ENCODE peak calls at places on chromosomes 3 and 15, in five cellular contexts. F, Y, R, Q and V are unnamed samples.

GRCh38 chr3:10263549-10264363 is 15.5 kb downstream of the TATDN2 start:
- DNase-seq in F (peak; percentile 92), Y (peak; percentile 58), R (no peak), Q (peak; percentile 24), V (no peak)

GRCh38 chr3:52244061-52244628 is 1.4 kb upstream of the PPM1M start:
- DNase-seq in F (no peak), Y (peak; percentile 44), R (peak; percentile 66), Q (no peak), V (no peak)

GRCh38 chr3:122858373-122858772 is 63.5 kb downstream of the SLC49A4 start:
- DNase-seq in F (peak; percentile 19), Y (peak; percentile 60), R (peak; percentile 27), Q (no peak), V (peak; percentile 22)

GRCh38 chr3:127706785-127707351 is 34.1 kb downstream of the ABTB1 start:
- DNase-seq in F (no peak), Y (no peak), R (no peak), Q (no peak), V (no peak)

GRCh38 chr3:45188714-45189659 is 37.1 kb downstream of the TMEM158 start:
- DNase-seq in F (no peak), Y (no peak), R (no peak), Q (no peak), V (no peak)

GRCh38 chr3:102092617-102093466 is 243.5 kb downstream of the NFKBIZ start:
- DNase-seq in F (no peak), Y (peak; percentile 31), R (no peak), Q (no peak), V (no peak)

GRCh38 chr3:124609402-124609801 is 120.8 kb upstream of the UMPS start:
- DNase-seq in F (no peak), Y (no peak), R (no peak), Q (no peak), V (no peak)

GRCh38 chr3:70990723-70991122 is 592.8 kb downstream of the FOXP1 start:
- DNase-seq in F (no peak), Y (no peak), R (no peak), Q (no peak), V (no peak)

GRCh38 chr15:86624261-86625036 is 544.8 kb downstream of the AGBL1 start:
- DNase-seq in F (peak; percentile 86), Y (peak; percentile 62), R (peak; percentile 70), Q (peak; percentile 16), V (peak; percentile 96)

GRCh38 chr3:138450704-138451424 is 16.4 kb downstream of the ESYT3 start:
- DNase-seq in F (no peak), Y (no peak), R (no peak), Q (no peak), V (no peak)

GRCh38 chr15:40416056-40416455 is 10.5 kb downstream of the IVD start:
- DNase-seq in F (no peak), Y (no peak), R (no peak), Q (no peak), V (no peak)

GRCh38 chr3:61627768-61628185 is 66.4 kb downstream of the PTPRG start:
- DNase-seq in F (no peak), Y (peak; percentile 77), R (no peak), Q (no peak), V (peak; percentile 39)

GRCh38 chr15:31503758-31504461 is 177.3 kb downstream of the KLF13 start:
- DNase-seq in F (no peak), Y (no peak), R (no peak), Q (no peak), V (no peak)

GRCh38 chr3:53478166-53478830 is 16.1 kb upstream of the CACNA1D start:
- DNase-seq in F (no peak), Y (no peak), R (no peak), Q (no peak), V (no peak)

GRCh38 chr3:125319765-125320164 is 55.4 kb downstream of the ZNF148 start:
- DNase-seq in F (peak; percentile 39), Y (no peak), R (no peak), Q (no peak), V (no peak)

GRCh38 chr15:57586661-57587404 is 4.9 kb upstream of the MYZAP start:
- DNase-seq in F (no peak), Y (no peak), R (no peak), Q (no peak), V (no peak)

GRCh38 chr3:195099976-195100755 is 170.8 kb downstream of the XXYLT1 start:
- DNase-seq in F (no peak), Y (no peak), R (no peak), Q (no peak), V (no peak)

GRCh38 chr3:58234516-58234931 is 3.1 kb upstream of the ABHD6 start:
- DNase-seq in F (no peak), Y (peak; percentile 31), R (peak; percentile 64), Q (no peak), V (peak; percentile 9)

GRCh38 chr15:34241376-34242350 is 16.8 kb downstream of the EMC4 start:
- DNase-seq in F (peak; percentile 56), Y (peak; percentile 70), R (peak; percentile 10), Q (no peak), V (no peak)

GRCh38 chr3:13299531-13300155 is 120.5 kb downstream of the NUP210 start:
- DNase-seq in F (no peak), Y (no peak), R (no peak), Q (no peak), V (no peak)

GRCh38 chr3:177459397-177459796 is 262.1 kb upstream of the TBL1XR1 start:
- DNase-seq in F (no peak), Y (peak; percentile 90), R (no peak), Q (no peak), V (no peak)

GRCh38 chr15:40923551-40923950 is 5.6 kb upstream of the DLL4 start:
- DNase-seq in F (no peak), Y (no peak), R (no peak), Q (no peak), V (no peak)

GRCh38 chr3:111823341-111823830 is 35.7 kb upstream of the PHLDB2 start:
- DNase-seq in F (no peak), Y (no peak), R (no peak), Q (no peak), V (no peak)

GRCh38 chr3:129162729-129163579 is 2.1 kb upstream of the ISY1 start:
- DNase-seq in F (peak; percentile 63), Y (no peak), R (no peak), Q (no peak), V (no peak)

GRCh38 chr3:10771486-10772225 is 44.4 kb upstream of the SLC6A11 start:
- DNase-seq in F (no peak), Y (no peak), R (no peak), Q (no peak), V (no peak)

GRCh38 chr3:62688050-62688449 is 187.2 kb downstream of the CADPS start:
- DNase-seq in F (no peak), Y (peak; percentile 4), R (no peak), Q (no peak), V (peak; percentile 14)

GRCh38 chr15:45200001-45200798 is 12.4 kb upstream of the SHF start:
- DNase-seq in F (peak; percentile 87), Y (peak; percentile 93), R (peak; percentile 99), Q (peak; percentile 94), V (peak; percentile 96)

GRCh38 chr3:185215873-185216586 is 37.8 kb downstream of the EHHADH start:
- DNase-seq in F (peak; percentile 35), Y (peak; percentile 48), R (peak; percentile 10), Q (no peak), V (no peak)

GRCh38 chr15:43316007-43316968 is 14.1 kb downstream of the LCMT2 start:
- DNase-seq in F (no peak), Y (peak; percentile 50), R (no peak), Q (no peak), V (no peak)